ENCODE peak calls at places on chromosomes 3 and 15, in four cellular contexts. One of them, this sample, is unnamed.
A peak's percentile ranks its signal among the peaks of the same experiment; 100 is the strongest.

GRCh38 chr15:39242345-39242744 is 338.5 kb upstream of the THBS1 start:
- DNase-seq in GM20000: no peak
- DNase-seq in activated CD8-positive, alpha-beta memory T cell treated with anti-CD3 and anti-CD28 coated beads for 48 hours: no peak
- DNase-seq in NCI-H1105 treated with DMSO at 0.1 percent for 48 hours: no peak
- DNase-seq in this sample: no peak

GRCh38 chr3:9279959-9280358 is 30.5 kb upstream of the SRGAP3 start:
- DNase-seq in GM20000: no peak
- DNase-seq in activated CD8-positive, alpha-beta memory T cell treated with anti-CD3 and anti-CD28 coated beads for 48 hours: no peak
- DNase-seq in NCI-H1105 treated with DMSO at 0.1 percent for 48 hours: no peak
- DNase-seq in this sample: no peak

GRCh38 chr15:93333826-93334225 is 244.8 kb upstream of the RGMA start:
- DNase-seq in GM20000: no peak
- DNase-seq in activated CD8-positive, alpha-beta memory T cell treated with anti-CD3 and anti-CD28 coated beads for 48 hours: no peak
- DNase-seq in NCI-H1105 treated with DMSO at 0.1 percent for 48 hours: no peak
- DNase-seq in this sample: no peak

GRCh38 chr3:173140986-173141385 is at the start of gene SPATA16:
- DNase-seq in GM20000: no peak
- DNase-seq in activated CD8-positive, alpha-beta memory T cell treated with anti-CD3 and anti-CD28 coated beads for 48 hours: no peak
- DNase-seq in NCI-H1105 treated with DMSO at 0.1 percent for 48 hours: no peak
- DNase-seq in this sample: no peak

GRCh38 chr3:142844339-142844977 is 44.4 kb downstream of the PCOLCE2 start:
- DNase-seq in GM20000: peak; percentile 30
- DNase-seq in activated CD8-positive, alpha-beta memory T cell treated with anti-CD3 and anti-CD28 coated beads for 48 hours: no peak
- DNase-seq in NCI-H1105 treated with DMSO at 0.1 percent for 48 hours: peak; percentile 49
- DNase-seq in this sample: no peak

GRCh38 chr3:49712631-49713317 is 6.7 kb downstream of the AMIGO3 start:
- DNase-seq in GM20000: no peak
- DNase-seq in activated CD8-positive, alpha-beta memory T cell treated with anti-CD3 and anti-CD28 coated beads for 48 hours: no peak
- DNase-seq in NCI-H1105 treated with DMSO at 0.1 percent for 48 hours: no peak
- DNase-seq in this sample: no peak

GRCh38 chr3:59250600-59250999 is 200.8 kb upstream of the CFAP20DC start:
- DNase-seq in GM20000: no peak
- DNase-seq in activated CD8-positive, alpha-beta memory T cell treated with anti-CD3 and anti-CD28 coated beads for 48 hours: no peak
- DNase-seq in NCI-H1105 treated with DMSO at 0.1 percent for 48 hours: no peak
- DNase-seq in this sample: no peak

GRCh38 chr3:118292841-118293240 is 741.8 kb downstream of the IGSF11 start:
- DNase-seq in GM20000: no peak
- DNase-seq in activated CD8-positive, alpha-beta memory T cell treated with anti-CD3 and anti-CD28 coated beads for 48 hours: no peak
- DNase-seq in NCI-H1105 treated with DMSO at 0.1 percent for 48 hours: no peak
- DNase-seq in this sample: no peak

GRCh38 chr3:12708584-12709192 is 44.8 kb upstream of the RAF1 start:
- DNase-seq in GM20000: no peak
- DNase-seq in activated CD8-positive, alpha-beta memory T cell treated with anti-CD3 and anti-CD28 coated beads for 48 hours: no peak
- DNase-seq in NCI-H1105 treated with DMSO at 0.1 percent for 48 hours: no peak
- DNase-seq in this sample: no peak